ENCODE peak calls at places on chromosomes 3 and 15, in six cellular contexts. E is Karpas-422; V is mesenchymal stem cell; W is cardiac muscle cell; L is A549; Q is CD8-positive, alpha-beta T cell. F is an unnamed sample. For H3K9me3 and H3K4me1, the result is how much of the 10 kb centered on the place peaks cover.

GRCh38 chr3:23697416-23697815 is 108.3 kb upstream of the UBE2E1 start:
- DNase-seq in W (no peak), Q (no peak), V (no peak), L (no peak), E (no peak), F (no peak)

GRCh38 chr3:132907293-132907692 is 130.9 kb upstream of the TMEM108 start:
- DNase-seq in W (no peak), E (no peak), V (no peak), L (no peak), Q (no peak), F (no peak)

GRCh38 chr15:77769700-77770099 is 137.0 kb upstream of the LINGO1 start:
- DNase-seq in Q (no peak), L (no peak), E (no peak), W (no peak), V (no peak), F (no peak)

GRCh38 chr15:38401716-38402115 is 52.2 kb upstream of the FAM98B start:
- DNase-seq in E (no peak), Q (no peak), L (no peak), V (no peak), W (no peak), F (no peak)

GRCh38 chr15:74790080-74790916 is 8.4 kb downstream of the CSK start:
- DNase-seq in L (no peak), W (peak), V (peak), E (peak), Q (no peak), F (no peak)

GRCh38 chr3:125386811-125387210 is 11.7 kb upstream of the ZNF148 start:
- DNase-seq in E (peak), Q (no peak), L (no peak), W (no peak), V (peak), F (no peak)

GRCh38 chr3:116413319-116413718 is 32.0 kb downstream of the LSAMP start:
- DNase-seq in V (no peak), E (no peak), L (no peak), W (no peak), Q (no peak), F (no peak)

GRCh38 chr3:123939706-123940105 is 21.3 kb downstream of the CCDC14 start:
- DNase-seq in L (no peak), Q (no peak), E (no peak), W (no peak), V (no peak), F (no peak)

GRCh38 chr3:184241447-184242296 is 7.1 kb downstream of the ALG3 start:
- DNase-seq in V (no peak), L (no peak), E (peak), W (peak), Q (no peak), F (no peak)

GRCh38 chr3:53046171-53047170 is 598 bp upstream of the SFMBT1 start:
- DNase-seq in Q (peak), E (peak), W (peak), L (peak), V (peak), F (peak)

GRCh38 chr3:112685435-112685834 is 44.5 kb upstream of the CCDC80 start:
- DNase-seq in W (no peak), Q (no peak), E (no peak), V (peak), L (no peak), F (no peak)

GRCh38 chr15:60859996-60860494 is 369.1 kb downstream of the RORA start:
- DNase-seq in L (no peak), V (peak), W (no peak), Q (no peak), E (no peak), F (no peak)

DNA sequence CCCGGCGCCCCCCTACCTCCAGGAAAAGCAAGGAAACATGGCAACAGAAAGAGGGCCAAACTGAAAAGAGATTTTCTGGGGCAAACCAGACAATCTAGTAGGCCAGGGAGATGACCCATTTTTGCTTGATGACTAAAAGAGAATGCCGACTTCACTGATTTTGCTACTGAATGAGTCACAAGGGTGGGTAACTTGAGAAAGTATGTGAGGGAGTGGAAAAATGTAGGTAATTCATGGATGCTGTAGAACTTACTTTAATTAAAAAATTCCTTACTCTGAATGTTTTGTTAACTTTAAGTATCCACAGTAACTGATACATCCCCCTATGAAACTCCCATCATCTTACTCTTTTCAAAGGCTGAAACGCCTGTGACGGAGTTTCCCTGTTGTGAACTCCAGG is 24.2 kb downstream of the GOLIM4 start:
- DNase-seq in V (peak), E (no peak), L (peak), W (no peak), Q (no peak), F (no peak)
- H3K4me3 ChIP-seq in V (no peak), E (no peak), L (no peak), W (no peak), Q (no peak), F (no peak)

GRCh38 chr3:154765241-154765640 is 314.9 kb upstream of the MME start:
- DNase-seq in L (no peak), E (no peak), Q (no peak), V (no peak), W (no peak), F (no peak)
- H3K9me3 ChIP-seq in L (under half), E (under half), Q (under half), V (under half), W (under half), F (under half)

GRCh38 chr3:14424711-14425573 is 22.5 kb downstream of the SLC6A6 start:
- DNase-seq in Q (peak), V (peak), L (no peak), W (no peak), E (no peak), F (peak)
- H3K4me1 ChIP-seq in Q (half or more), V (under half), L (half or more), W (under half), E (half or more), F (half or more)

DNA sequence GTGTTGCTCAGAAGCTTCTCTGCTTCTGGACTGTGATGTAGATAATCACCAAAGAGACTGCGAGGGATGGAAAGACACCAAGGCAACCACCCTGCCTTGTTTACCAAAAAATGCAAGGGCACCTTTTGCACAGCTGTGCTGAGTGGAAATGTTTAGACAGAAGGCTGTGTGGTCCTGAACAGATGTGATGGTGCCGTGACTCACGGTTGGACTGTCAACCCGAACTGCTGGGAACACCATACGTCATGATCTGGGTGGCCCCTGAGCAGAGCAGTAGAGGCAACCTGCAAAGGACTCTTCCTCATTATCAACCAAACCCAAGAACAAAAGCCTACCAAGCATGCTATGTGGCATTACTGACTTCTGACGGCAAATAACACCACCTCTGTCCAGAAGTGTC is 61.3 kb upstream of the LPP start:
- DNase-seq in L (no peak), Q (no peak), V (peak), W (no peak), E (peak), F (no peak)
- H3K4me3 ChIP-seq in L (no peak), Q (no peak), V (no peak), W (no peak), E (no peak), F (no peak)

GRCh38 chr3:49324768-49325167 is 15.1 kb downstream of the USP4 start:
- DNase-seq in E (no peak), L (no peak), W (no peak), V (no peak), Q (no peak), F (no peak)
- H3K9me3 ChIP-seq in E (under half), L (under half), W (under half), V (under half), Q (under half), F (under half)

GRCh38 chr15:99168601-99169580 is 64.0 kb downstream of the SYNM start:
- DNase-seq in E (peak), Q (no peak), L (no peak), V (no peak), W (no peak), F (no peak)

GRCh38 chr15:99169769-99170311 is 65.0 kb downstream of the SYNM start:
- DNase-seq in E (no peak), L (no peak), V (peak), Q (no peak), W (peak), F (no peak)

GRCh38 chr15:99172989-99173388 is 68.1 kb downstream of the SYNM start:
- DNase-seq in Q (no peak), W (no peak), V (no peak), L (no peak), E (no peak), F (no peak)

GRCh38 chr15:99172171-99172570 is 67.3 kb downstream of the SYNM start:
- DNase-seq in W (no peak), L (no peak), Q (no peak), E (no peak), V (no peak), F (no peak)

DNA sequence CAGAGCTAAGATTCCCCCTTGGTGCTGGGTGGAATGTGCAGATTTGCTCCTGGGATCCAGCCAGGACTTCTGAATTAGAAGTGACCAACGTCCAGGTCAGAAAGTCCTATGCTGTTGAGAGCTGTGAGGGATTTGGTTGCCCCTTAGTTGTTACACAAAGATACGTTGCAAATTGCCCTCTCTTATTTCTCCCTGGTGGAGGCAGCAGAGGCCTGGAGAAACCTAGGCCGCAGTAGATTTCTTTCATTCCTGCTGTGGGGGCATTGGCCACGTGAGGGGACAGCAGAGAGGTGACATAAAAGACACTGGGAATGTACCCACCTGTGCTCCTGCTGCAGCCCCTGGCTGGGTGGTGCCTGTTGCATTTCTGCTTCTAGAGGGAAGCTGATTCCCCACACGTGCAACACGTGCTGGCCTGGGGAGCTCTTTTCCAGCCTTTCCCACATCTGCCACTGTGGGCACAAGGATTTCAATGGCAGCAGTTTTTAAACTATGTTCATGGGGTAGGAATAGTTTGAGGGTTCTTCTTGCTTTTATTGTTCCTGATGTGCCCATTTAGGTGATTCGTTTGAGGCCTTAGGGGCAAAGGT is 65.7 kb downstream of the SYNM start:
- DNase-seq in E (no peak), L (no peak), W (no peak), Q (no peak), V (no peak), F (no peak)
- H3K4me1 ChIP-seq in E (under half), L (under half), W (under half), Q (under half), V (under half), F (under half)

GRCh38 chr3:5007873-5008272 is 28.6 kb downstream of the BHLHE40 start:
- DNase-seq in W (no peak), Q (no peak), V (no peak), L (no peak), E (no peak), F (no peak)
- H3K4me3 ChIP-seq in W (no peak), Q (no peak), V (no peak), L (no peak), E (no peak), F (no peak)

DNA sequence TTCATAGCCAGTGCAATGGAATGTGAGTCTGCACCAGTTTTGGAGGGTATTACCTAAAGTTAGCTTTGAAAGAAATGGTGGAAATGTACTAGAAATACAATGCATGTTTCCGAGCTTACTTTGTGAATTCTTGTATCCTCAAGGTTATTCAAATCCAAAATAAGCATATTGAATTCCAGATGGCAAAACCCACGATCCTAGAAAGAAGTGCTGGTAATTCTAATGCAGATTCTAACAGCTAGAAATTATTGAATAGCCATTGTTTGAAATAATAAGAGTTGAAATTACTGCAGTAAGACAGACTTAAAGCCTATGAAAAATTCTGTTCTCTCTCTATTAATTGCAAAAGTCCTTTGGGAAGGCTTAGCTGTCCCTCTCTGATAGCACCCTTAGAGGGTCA is 258.4 kb downstream of the CHL1 start:
- DNase-seq in L (no peak), V (no peak), W (no peak), E (no peak), Q (no peak), F (no peak)
- H3K9me3 ChIP-seq in L (under half), V (under half), W (under half), E (under half), Q (under half), F (under half)

F was measured in CD8-positive, alpha-beta memory T cell.